ENCODE peak calls at places on chromosomes 5 and 9, in eight cellular contexts. One of them, this sample, is unnamed.

GRCh38 chr5:6703791-6704190 is 9.4 kb upstream of the TENT4A start:
- DNase-seq in stimulated activated naive CD8-positive, alpha-beta T cell treated with anti-CD3 and anti-CD28 coated beads, Interleukin-15, Interleukin-2, amounts not matched to agents 100 U/mL and 50 U/mL, for 24 hours: no peak
- DNase-seq in thyroid gland: no peak
- DNase-seq in GM04504: no peak
- DNase-seq in ELR: peak; percentile 40
- DNase-seq in activated naive CD4-positive, alpha-beta T cell treated with Interleukin-2 at 50 U/mL for 16 hours: no peak
- DNase-seq in activated T-cell treated with anti-CD3 and anti-CD28 coated beads, Interleukin-2, amount 50 U/mL, for 24 hours: no peak
- DNase-seq in NB4: peak; percentile 52
- DNase-seq in this sample: peak; percentile 73

GRCh38 chr5:160036243-160036642 is 27.3 kb downstream of the TTC1 start:
- DNase-seq in activated T-cell treated with anti-CD3 and anti-CD28 coated beads, Interleukin-2, amount 50 U/mL, for 24 hours: no peak
- DNase-seq in activated naive CD4-positive, alpha-beta T cell treated with Interleukin-2 at 50 U/mL for 16 hours: no peak
- DNase-seq in GM04504: no peak
- DNase-seq in ELR: no peak
- DNase-seq in NB4: no peak
- DNase-seq in stimulated activated naive CD8-positive, alpha-beta T cell treated with anti-CD3 and anti-CD28 coated beads, Interleukin-15, Interleukin-2, amounts not matched to agents 100 U/mL and 50 U/mL, for 24 hours: no peak
- DNase-seq in thyroid gland: peak; percentile 32
- DNase-seq in this sample: no peak

GRCh38 chr9:109632817-109633216 is 134.7 kb upstream of the PTPN3 start:
- DNase-seq in ELR: no peak
- DNase-seq in thyroid gland: no peak
- DNase-seq in activated T-cell treated with anti-CD3 and anti-CD28 coated beads, Interleukin-2, amount 50 U/mL, for 24 hours: no peak
- DNase-seq in GM04504: no peak
- DNase-seq in NB4: no peak
- DNase-seq in stimulated activated naive CD8-positive, alpha-beta T cell treated with anti-CD3 and anti-CD28 coated beads, Interleukin-15, Interleukin-2, amounts not matched to agents 100 U/mL and 50 U/mL, for 24 hours: no peak
- DNase-seq in activated naive CD4-positive, alpha-beta T cell treated with Interleukin-2 at 50 U/mL for 16 hours: no peak
- DNase-seq in this sample: no peak

GRCh38 chr5:81572201-81572600 is 178.3 kb upstream of the ACOT12 start:
- DNase-seq in activated T-cell treated with anti-CD3 and anti-CD28 coated beads, Interleukin-2, amount 50 U/mL, for 24 hours: no peak
- DNase-seq in GM04504: peak; percentile 5
- DNase-seq in NB4: no peak
- DNase-seq in ELR: no peak
- DNase-seq in thyroid gland: no peak
- DNase-seq in stimulated activated naive CD8-positive, alpha-beta T cell treated with anti-CD3 and anti-CD28 coated beads, Interleukin-15, Interleukin-2, amounts not matched to agents 100 U/mL and 50 U/mL, for 24 hours: no peak
- DNase-seq in activated naive CD4-positive, alpha-beta T cell treated with Interleukin-2 at 50 U/mL for 16 hours: no peak
- DNase-seq in this sample: no peak

GRCh38 chr9:18692240-18692639 is 218.3 kb downstream of the ADAMTSL1 start:
- DNase-seq in activated T-cell treated with anti-CD3 and anti-CD28 coated beads, Interleukin-2, amount 50 U/mL, for 24 hours: no peak
- DNase-seq in ELR: no peak
- DNase-seq in thyroid gland: no peak
- DNase-seq in GM04504: no peak
- DNase-seq in stimulated activated naive CD8-positive, alpha-beta T cell treated with anti-CD3 and anti-CD28 coated beads, Interleukin-15, Interleukin-2, amounts not matched to agents 100 U/mL and 50 U/mL, for 24 hours: no peak
- DNase-seq in activated naive CD4-positive, alpha-beta T cell treated with Interleukin-2 at 50 U/mL for 16 hours: no peak
- DNase-seq in NB4: no peak
- DNase-seq in this sample: no peak

GRCh38 chr5:142048272-142048671 is 35.4 kb upstream of the GNPDA1 start:
- DNase-seq in stimulated activated naive CD8-positive, alpha-beta T cell treated with anti-CD3 and anti-CD28 coated beads, Interleukin-15, Interleukin-2, amounts not matched to agents 100 U/mL and 50 U/mL, for 24 hours: no peak
- DNase-seq in GM04504: no peak
- DNase-seq in ELR: no peak
- DNase-seq in activated naive CD4-positive, alpha-beta T cell treated with Interleukin-2 at 50 U/mL for 16 hours: no peak
- DNase-seq in NB4: no peak
- DNase-seq in activated T-cell treated with anti-CD3 and anti-CD28 coated beads, Interleukin-2, amount 50 U/mL, for 24 hours: no peak
- DNase-seq in thyroid gland: no peak
- DNase-seq in this sample: no peak

GRCh38 chr9:110217656-110218099 is 9.7 kb upstream of the C9orf152 start:
- DNase-seq in stimulated activated naive CD8-positive, alpha-beta T cell treated with anti-CD3 and anti-CD28 coated beads, Interleukin-15, Interleukin-2, amounts not matched to agents 100 U/mL and 50 U/mL, for 24 hours: no peak
- DNase-seq in GM04504: peak; percentile 10
- DNase-seq in NB4: peak; percentile 63
- DNase-seq in ELR: peak; percentile 68
- DNase-seq in activated T-cell treated with anti-CD3 and anti-CD28 coated beads, Interleukin-2, amount 50 U/mL, for 24 hours: peak; percentile 33
- DNase-seq in thyroid gland: no peak
- DNase-seq in activated naive CD4-positive, alpha-beta T cell treated with Interleukin-2 at 50 U/mL for 16 hours: no peak
- DNase-seq in this sample: peak; percentile 49

GRCh38 chr9:126228779-126229444 is 97.7 kb upstream of the MVB12B start:
- DNase-seq in GM04504: peak; percentile 36
- DNase-seq in activated naive CD4-positive, alpha-beta T cell treated with Interleukin-2 at 50 U/mL for 16 hours: peak; percentile 72
- DNase-seq in NB4: peak; percentile 74
- DNase-seq in thyroid gland: peak; percentile 72
- DNase-seq in activated T-cell treated with anti-CD3 and anti-CD28 coated beads, Interleukin-2, amount 50 U/mL, for 24 hours: peak; percentile 81
- DNase-seq in stimulated activated naive CD8-positive, alpha-beta T cell treated with anti-CD3 and anti-CD28 coated beads, Interleukin-15, Interleukin-2, amounts not matched to agents 100 U/mL and 50 U/mL, for 24 hours: peak; percentile 75
- DNase-seq in ELR: peak; percentile 72
- DNase-seq in this sample: peak; percentile 49

GRCh38 chr5:151005975-151006576 is 14.3 kb upstream of the GPX3 start:
- DNase-seq in stimulated activated naive CD8-positive, alpha-beta T cell treated with anti-CD3 and anti-CD28 coated beads, Interleukin-15, Interleukin-2, amounts not matched to agents 100 U/mL and 50 U/mL, for 24 hours: no peak
- DNase-seq in activated naive CD4-positive, alpha-beta T cell treated with Interleukin-2 at 50 U/mL for 16 hours: no peak
- DNase-seq in thyroid gland: peak; percentile 59
- DNase-seq in ELR: peak; percentile 19
- DNase-seq in NB4: no peak
- DNase-seq in activated T-cell treated with anti-CD3 and anti-CD28 coated beads, Interleukin-2, amount 50 U/mL, for 24 hours: no peak
- DNase-seq in GM04504: peak; percentile 38
- DNase-seq in this sample: peak; percentile 47

GRCh38 chr5:87195104-87195581 is 72.5 kb upstream of the RASA1 start:
- DNase-seq in NB4: peak; percentile 47
- DNase-seq in GM04504: no peak
- DNase-seq in ELR: peak; percentile 79
- DNase-seq in activated naive CD4-positive, alpha-beta T cell treated with Interleukin-2 at 50 U/mL for 16 hours: peak; percentile 4
- DNase-seq in stimulated activated naive CD8-positive, alpha-beta T cell treated with anti-CD3 and anti-CD28 coated beads, Interleukin-15, Interleukin-2, amounts not matched to agents 100 U/mL and 50 U/mL, for 24 hours: peak; percentile 27
- DNase-seq in thyroid gland: no peak
- DNase-seq in activated T-cell treated with anti-CD3 and anti-CD28 coated beads, Interleukin-2, amount 50 U/mL, for 24 hours: no peak
- DNase-seq in this sample: peak; percentile 82

GRCh38 chr9:137460363-137461315 is 1.5 kb upstream of the NSMF start:
- DNase-seq in stimulated activated naive CD8-positive, alpha-beta T cell treated with anti-CD3 and anti-CD28 coated beads, Interleukin-15, Interleukin-2, amounts not matched to agents 100 U/mL and 50 U/mL, for 24 hours: no peak
- DNase-seq in activated T-cell treated with anti-CD3 and anti-CD28 coated beads, Interleukin-2, amount 50 U/mL, for 24 hours: no peak
- DNase-seq in GM04504: no peak
- DNase-seq in activated naive CD4-positive, alpha-beta T cell treated with Interleukin-2 at 50 U/mL for 16 hours: no peak
- DNase-seq in ELR: no peak
- DNase-seq in NB4: no peak
- DNase-seq in thyroid gland: no peak
- DNase-seq in this sample: no peak

GRCh38 chr9:95822583-95823431 is 52.7 kb upstream of the ERCC6L2 start:
- DNase-seq in activated T-cell treated with anti-CD3 and anti-CD28 coated beads, Interleukin-2, amount 50 U/mL, for 24 hours: peak; percentile 42
- DNase-seq in thyroid gland: peak; percentile 9
- DNase-seq in ELR: peak; percentile 86
- DNase-seq in stimulated activated naive CD8-positive, alpha-beta T cell treated with anti-CD3 and anti-CD28 coated beads, Interleukin-15, Interleukin-2, amounts not matched to agents 100 U/mL and 50 U/mL, for 24 hours: peak; percentile 38
- DNase-seq in activated naive CD4-positive, alpha-beta T cell treated with Interleukin-2 at 50 U/mL for 16 hours: no peak
- DNase-seq in GM04504: peak; percentile 78
- DNase-seq in NB4: peak; percentile 64
- DNase-seq in this sample: peak; percentile 89

This sample was measured in HCEC 1CT.